ENCODE peak calls at places on chromosomes 4 and X, in seven cellular contexts. B is IMR-90, C is foreskin fibroblast, U is neural crest cell, W is PC-9, A is WERI-Rb-1, H is hepatocyte. T is an unnamed sample.
A peak's percentile ranks its signal among the peaks of the same experiment; 100 is the strongest.

GRCh38 chr4:158094413-158095110 is 78.3 kb downstream of the GASK1B start:
- DNase-seq in C (peak; percentile 76), U (no peak), A (no peak), B (peak; percentile 71), H (peak; percentile 58), W (peak; percentile 92), T (peak; percentile 23)

GRCh38 chr4:76206222-76206942 is 7.2 kb downstream of the SCARB2 start:
- DNase-seq in H (no peak), B (peak; percentile 58), C (no peak), U (no peak), W (no peak), A (peak; percentile 66), T (no peak)

GRCh38 chr4:35521682-35522081 is 722.6 kb downstream of the ARAP2 start:
- DNase-seq in B (no peak), W (no peak), C (no peak), U (no peak), H (no peak), A (no peak), T (no peak)

GRCh38 chr4:26020083-26020668 is 106.2 kb downstream of the SMIM20 start:
- DNase-seq in W (no peak), A (no peak), H (peak; percentile 27), B (peak; percentile 84), U (no peak), C (peak; percentile 82), T (peak; percentile 21)

GRCh38 chr4:181822005-181822375 is 421.2 kb upstream of the TENM3 start:
- DNase-seq in U (no peak), B (no peak), A (no peak), H (no peak), C (no peak), W (no peak), T (no peak)

GRCh38 chr4:128068927-128069326 is 7.8 kb downstream of the LARP1B start:
- DNase-seq in C (peak; percentile 46), W (no peak), B (peak; percentile 24), H (no peak), U (no peak), A (peak; percentile 56), T (peak; percentile 12)

GRCh38 chr4:89491731-89492235 is 184.2 kb upstream of the GPRIN3 start:
- DNase-seq in H (no peak), A (no peak), B (no peak), C (no peak), U (no peak), W (no peak), T (no peak)

GRCh38 chr4:139256349-139256748 is 23.7 kb downstream of the MGARP start:
- DNase-seq in H (no peak), U (no peak), B (no peak), A (no peak), C (no peak), W (no peak), T (no peak)

GRCh38 chr4:55447826-55448225 is 52.1 kb downstream of the TMEM165 start:
- DNase-seq in H (no peak), B (peak; percentile 50), W (no peak), A (no peak), U (no peak), C (peak; percentile 31), T (peak; percentile 17)

GRCh38 chr4:26780524-26780923 is 80.1 kb upstream of the STIM2 start:
- DNase-seq in B (peak; percentile 48), W (no peak), A (no peak), H (no peak), U (no peak), C (peak; percentile 80), T (peak; percentile 33)

GRCh38 chrX:39749728-39750127 is 348.0 kb downstream of the BCOR start:
- DNase-seq in W (no peak), A (no peak), U (no peak), C (no peak), H (no peak), B (no peak), T (no peak)

GRCh38 chr4:102431608-102431961 is 69.6 kb upstream of the NFKB1 start:
- DNase-seq in H (no peak), U (no peak), B (no peak), C (no peak), A (no peak), W (no peak), T (no peak)

GRCh38 chr4:184287697-184288255 is 70.1 kb upstream of the ENPP6 start:
- DNase-seq in W (peak; percentile 93), C (peak; percentile 80), H (peak; percentile 72), A (peak; percentile 42), U (no peak), B (peak; percentile 68), T (peak; percentile 15)

GRCh38 chrX:7927259-7928167 is at the start of gene PNPLA4:
- DNase-seq in A (peak; percentile 92), B (peak; percentile 64), C (peak; percentile 86), U (peak; percentile 49), H (peak; percentile 89), W (peak; percentile 57), T (peak; percentile 42)

GRCh38 chr4:111449657-111450056 is 695.6 kb upstream of the FAM241A start:
- DNase-seq in H (no peak), A (no peak), W (no peak), B (peak; percentile 2), C (peak; percentile 21), U (no peak), T (no peak)

GRCh38 chrX:107374116-107374515 is 75.3 kb upstream of the FRMPD3 start:
- DNase-seq in U (no peak), A (no peak), H (no peak), W (no peak), C (no peak), B (no peak), T (no peak)

GRCh38 chrX:107775000-107775733 is 420 bp downstream of the TSC22D3 start:
- DNase-seq in B (no peak), H (peak; percentile 26), W (no peak), A (no peak), C (no peak), U (no peak), T (no peak)

GRCh38 chr4:21593268-21594002 is 355.1 kb downstream of the KCNIP4 start:
- DNase-seq in W (no peak), U (no peak), B (no peak), C (peak; percentile 52), H (peak; percentile 4), A (no peak), T (no peak)

GRCh38 chr4:87118826-87119225 is 101.6 kb downstream of the KLHL8 start:
- DNase-seq in A (no peak), H (no peak), B (peak; percentile 93), U (no peak), W (no peak), C (peak; percentile 29), T (peak; percentile 34)

GRCh38 chr4:40032785-40033184 is 23.9 kb upstream of the N4BP2 start:
- DNase-seq in B (no peak), W (no peak), A (no peak), U (no peak), H (no peak), C (no peak), T (no peak)

GRCh38 chr4:183073838-183074145 is 25.3 kb upstream of the WWC2 start:
- DNase-seq in B (no peak), U (no peak), A (no peak), H (no peak), W (no peak), C (no peak), T (no peak)
- TF ChIP-seq CTCF in B (no peak), U (peak; percentile 48), A (no peak), H (no peak), W (peak; percentile 19), C (no peak), T (peak; percentile 61)

GRCh38 chr4:144355809-144356757 is 215.6 kb upstream of the GYPA start:
- DNase-seq in U (peak; percentile 43), C (peak; percentile 86), A (peak; percentile 59), W (peak; percentile 50), B (peak; percentile 78), H (peak; percentile 77), T (peak; percentile 85)
- TF ChIP-seq CTCF in U (peak; percentile 46), C (no peak), A (peak; percentile 58), W (no peak), B (peak; percentile 10), H (peak; percentile 31), T (peak; percentile 67)

GRCh38 chr4:7651461-7651921 is 216.8 kb upstream of the PSAPL1 start:
- DNase-seq in C (peak; percentile 10), H (peak; percentile 46), W (no peak), A (no peak), B (peak; percentile 19), U (no peak), T (no peak)

GRCh38 chr4:7649411-7649740 is 214.6 kb upstream of the PSAPL1 start:
- DNase-seq in W (no peak), B (no peak), H (no peak), C (no peak), A (no peak), U (no peak), T (no peak)

GRCh38 chr4:7649741-7650531 is 215.2 kb upstream of the PSAPL1 start:
- DNase-seq in B (peak; percentile 95), H (no peak), U (no peak), C (peak; percentile 61), A (no peak), W (peak; percentile 41), T (peak; percentile 98)

GRCh38 chr4:7652006-7652405 is 217.3 kb upstream of the PSAPL1 start:
- DNase-seq in C (no peak), W (no peak), A (no peak), B (no peak), U (no peak), H (no peak), T (no peak)

DNA sequence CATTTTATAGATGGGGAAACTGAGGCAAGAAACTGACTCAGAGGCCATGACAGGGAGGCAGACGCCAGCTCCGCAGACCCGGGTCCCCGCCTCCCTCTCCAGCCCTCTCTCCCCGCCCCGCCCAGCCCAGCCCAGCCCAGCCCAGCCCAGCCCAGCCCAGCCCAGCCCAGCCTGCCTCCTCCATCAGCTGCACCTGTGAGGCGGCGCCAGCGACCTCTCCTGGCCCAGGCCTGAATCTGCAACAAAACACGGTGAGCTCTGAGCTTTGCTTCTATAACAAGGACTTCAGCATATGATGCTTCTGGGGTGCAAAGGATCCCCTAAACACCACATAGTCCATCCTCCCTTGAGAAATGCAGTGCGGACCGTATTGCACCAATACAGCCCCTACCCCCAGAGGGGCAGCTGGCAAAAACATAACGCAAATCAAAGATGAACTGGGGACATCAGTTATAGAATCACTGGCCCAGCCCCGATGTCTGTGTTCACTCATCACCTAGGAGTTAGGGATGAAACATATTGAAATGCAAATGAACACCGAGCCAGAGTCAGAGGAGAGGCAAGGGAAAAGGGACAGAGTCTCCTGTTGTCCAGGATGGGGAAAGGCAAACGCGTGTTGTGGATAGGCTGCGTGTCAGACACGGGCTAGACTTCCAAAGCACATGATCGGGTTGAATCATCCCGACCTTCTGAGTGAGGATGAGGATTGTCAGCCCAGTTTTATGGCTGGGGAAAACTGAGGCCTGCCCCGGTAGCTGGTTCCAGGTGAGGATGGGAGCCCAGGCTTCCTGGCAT is 216.1 kb upstream of the PSAPL1 start:
- DNase-seq in W (no peak), A (peak; percentile 75), B (no peak), U (peak; percentile 28), H (peak; percentile 32), C (no peak), T (no peak)
- TF ChIP-seq CTCF in W (no peak), A (peak; percentile 85), B (no peak), U (peak; percentile 34), H (peak; percentile 10), C (no peak), T (no peak)

DNA sequence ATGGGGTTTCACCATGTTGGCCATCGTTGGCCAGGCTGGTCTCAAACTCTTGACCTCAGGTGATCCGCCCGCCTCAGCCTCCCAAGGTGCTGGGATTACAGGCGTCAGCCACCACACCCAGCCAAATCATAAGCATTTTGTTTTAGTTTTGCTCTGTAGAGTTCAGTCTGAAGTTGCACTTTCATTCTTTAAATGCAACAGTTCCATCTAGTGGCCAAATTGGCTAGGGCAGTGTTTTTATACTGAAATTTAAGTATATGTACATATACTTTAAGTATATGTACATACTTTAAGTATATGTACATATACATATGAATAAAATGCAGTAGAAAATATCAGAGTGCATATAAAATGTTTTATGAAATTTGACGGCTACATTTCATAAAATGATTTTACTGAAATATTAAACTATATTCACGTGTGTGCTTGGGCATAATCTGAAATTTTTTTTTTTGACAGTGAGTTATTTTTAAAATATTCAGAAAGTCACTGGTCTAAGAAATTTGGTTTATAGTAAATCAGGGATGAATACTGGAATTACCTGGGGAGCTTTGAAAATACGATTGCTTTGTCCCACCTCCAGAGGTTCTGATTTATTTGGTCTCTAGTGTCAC is 145.5 kb downstream of the NWD2 start:
- DNase-seq in A (peak; percentile 28), C (peak; percentile 22), H (peak; percentile 80), U (peak; percentile 50), B (peak; percentile 41), W (no peak), T (peak; percentile 61)
- TF ChIP-seq CTCF in A (peak; percentile 35), C (peak; percentile 60), H (peak; percentile 83), U (peak; percentile 89), B (peak; percentile 66), W (peak; percentile 82), T (peak; percentile 85)

T was measured in HFFc6.